ENCODE peak calls at places on chromosome 17, in five cellular contexts. V, X, J, K and N are unnamed samples.

GRCh38 chr17:64326420-64327054 is 63.5 kb upstream of the TEX2 start:
- DNase-seq in J (no peak), K (no peak), V (no peak), X (no peak), N (peak)

GRCh38 chr17:39738568-39738901 is 797 bp downstream of the GRB7 start:
- DNase-seq in X (no peak), K (peak), J (no peak), V (peak), N (peak)

GRCh38 chr17:42623732-42624596 is 14.5 kb downstream of the TUBG1 start:
- DNase-seq in J (peak), V (no peak), K (no peak), X (peak), N (no peak)

GRCh38 chr17:10265100-10265810 is 66.8 kb upstream of the GAS7 start:
- DNase-seq in X (no peak), K (no peak), V (no peak), J (no peak), N (no peak)

GRCh38 chr17:742147-742793 is 9.8 kb downstream of the GEMIN4 start:
- DNase-seq in V (no peak), K (no peak), X (no peak), J (no peak), N (no peak)

GRCh38 chr17:28643979-28644781 is 778 bp downstream of the BLTP2 start:
- DNase-seq in K (peak), X (peak), J (peak), V (peak), N (peak)

GRCh38 chr17:67095803-67096202 is 51.4 kb downstream of the CACNG1 start:
- DNase-seq in J (no peak), K (no peak), V (no peak), X (no peak), N (peak)

GRCh38 chr17:42122371-42123303 is at the start of gene HSPB9:
- DNase-seq in K (peak), V (peak), J (no peak), X (no peak), N (no peak)

GRCh38 chr17:78925662-78926555 is 722 bp upstream of the TIMP2 start:
- DNase-seq in K (peak), X (no peak), V (no peak), J (no peak), N (peak)

GRCh38 chr17:30332057-30332542 is 1.8 kb downstream of the TMIGD1 start:
- DNase-seq in K (no peak), X (no peak), J (no peak), V (no peak), N (peak)

GRCh38 chr17:72125226-72125651 is 4.4 kb downstream of the SOX9 start:
- DNase-seq in X (no peak), K (no peak), V (peak), J (no peak), N (peak)

GRCh38 chr17:6496116-6496481 is 51.8 kb downstream of the PIMREG start:
- DNase-seq in X (no peak), V (peak), J (no peak), K (peak), N (no peak)

GRCh38 chr17:77391668-77392375 is 251.1 kb downstream of the SEC14L1 start:
- DNase-seq in X (no peak), K (no peak), J (no peak), V (peak), N (no peak)

GRCh38 chr17:72516772-72517399 is 396.1 kb downstream of the SOX9 start:
- DNase-seq in K (no peak), J (no peak), V (no peak), X (no peak), N (peak)

GRCh38 chr17:45222273-45222993 is 748 bp downstream of the FMNL1 start:
- DNase-seq in X (no peak), V (no peak), K (no peak), J (peak), N (no peak)

GRCh38 chr17:65546579-65546978 is 14.9 kb downstream of the AXIN2 start:
- DNase-seq in J (no peak), K (no peak), X (no peak), V (no peak), N (no peak)

GRCh38 chr17:13550291-13550690 is 51.4 kb downstream of the HS3ST3A1 start:
- DNase-seq in J (no peak), V (no peak), X (no peak), K (no peak), N (no peak)

GRCh38 chr17:50129946-50130777 is at the start of gene SAMD14:
- DNase-seq in K (no peak), V (no peak), J (peak), X (no peak), N (no peak)

GRCh38 chr17:16419929-16420271 is 4.5 kb downstream of the TRPV2 start:
- DNase-seq in X (no peak), K (no peak), V (no peak), J (no peak), N (no peak)

GRCh38 chr17:79325707-79326106 is 251.1 kb downstream of the ENGASE start:
- DNase-seq in X (no peak), V (peak), J (peak), K (peak), N (no peak)

GRCh38 chr17:56809106-56809819 is 24.5 kb downstream of the C17orf67 start:
- DNase-seq in K (no peak), X (no peak), V (no peak), J (no peak), N (no peak)

GRCh38 chr17:63633742-63634141 is 11.5 kb downstream of the MAP3K3 start:
- DNase-seq in V (no peak), K (no peak), J (no peak), X (no peak), N (no peak)

GRCh38 chr17:14282700-14283099 is 18.2 kb upstream of the HS3ST3B1 start:
- DNase-seq in J (no peak), V (no peak), X (no peak), K (no peak), N (no peak)

GRCh38 chr17:79803421-79803996 is 6.6 kb upstream of the CBX8 start:
- DNase-seq in X (no peak), J (no peak), K (no peak), V (no peak), N (no peak)

GRCh38 chr17:72691017-72691416 is 401.5 kb downstream of the SLC39A11 start:
- DNase-seq in X (no peak), V (no peak), K (no peak), J (no peak), N (no peak)

GRCh38 chr17:78174332-78174869 is 6.0 kb downstream of the SYNGR2 start:
- DNase-seq in V (no peak), J (no peak), K (no peak), X (no peak), N (no peak)

GRCh38 chr17:42918902-42919521 is 18.4 kb downstream of the G6PC1 start:
- DNase-seq in K (no peak), X (no peak), J (peak), V (no peak), N (peak)

GRCh38 chr17:63498621-63499195 is 21.8 kb downstream of the ACE start:
- DNase-seq in V (no peak), J (no peak), X (no peak), K (no peak), N (peak)

GRCh38 chr17:67818110-67819002 is 6.9 kb upstream of the BPTF start:
- DNase-seq in K (no peak), X (no peak), V (no peak), J (no peak), N (no peak)

GRCh38 chr17:7854078-7854777 is 638 bp upstream of the TMEM88 start:
- DNase-seq in J (no peak), K (peak), V (peak), X (no peak), N (no peak)

GRCh38 chr17:59165933-59166342 is 10.4 kb downstream of the PRR11 start:
- DNase-seq in K (peak), J (peak), V (peak), X (peak), N (peak)

GRCh38 chr17:79750650-79751545 is 20.2 kb downstream of the ENPP7 start:
- DNase-seq in X (no peak), K (no peak), J (no peak), V (no peak), N (no peak)

GRCh38 chr17:42679001-42679491 is 2.3 kb upstream of the PLEKHH3 start:
- DNase-seq in X (no peak), J (peak), V (no peak), K (no peak), N (peak)

GRCh38 chr17:31310877-31311276 is 3.0 kb downstream of the EVI2B start:
- DNase-seq in X (no peak), V (no peak), K (no peak), J (no peak), N (no peak)

GRCh38 chr17:1643293-1643998 is 2.1 kb downstream of the SCARF1 start:
- DNase-seq in V (peak), J (no peak), X (peak), K (peak), N (no peak)

GRCh38 chr17:76267051-76267576 is 2.0 kb downstream of the UBALD2 start:
- DNase-seq in X (no peak), V (no peak), K (no peak), J (no peak), N (no peak)

GRCh38 chr17:76264755-76265623 is at the start of gene UBALD2:
- DNase-seq in K (peak), V (peak), X (peak), J (peak), N (peak)

GRCh38 chr17:76264425-76264754 is 758 bp upstream of the UBALD2 start:
- DNase-seq in V (no peak), X (no peak), J (no peak), K (no peak), N (no peak)

GRCh38 chr17:76266244-76266938 is 1.2 kb downstream of the UBALD2 start:
- DNase-seq in K (no peak), X (no peak), J (no peak), V (no peak), N (peak)

GRCh38 chr17:76265624-76266243 is 586 bp downstream of the UBALD2 start:
- DNase-seq in V (peak), J (peak), K (peak), X (no peak), N (no peak)
- TF ChIP-seq ATF3 in V (no peak), J (no peak), K (no peak), X (no peak), N (no peak)

GRCh38 chr17:17782425-17783120 is 54.2 kb downstream of the SREBF1 start:
- DNase-seq in V (peak), K (peak), X (no peak), J (peak), N (no peak)

GRCh38 chr17:17781591-17782424 is 55.0 kb downstream of the SREBF1 start:
- DNase-seq in J (no peak), V (peak), K (peak), X (no peak), N (no peak)

GRCh38 chr17:17779015-17779611 is 57.7 kb downstream of the SREBF1 start:
- DNase-seq in J (no peak), V (no peak), K (no peak), X (no peak), N (peak)

GRCh38 chr17:17783121-17783824 is 53.5 kb downstream of the SREBF1 start:
- DNase-seq in J (peak), X (no peak), V (peak), K (peak), N (no peak)

DNA sequence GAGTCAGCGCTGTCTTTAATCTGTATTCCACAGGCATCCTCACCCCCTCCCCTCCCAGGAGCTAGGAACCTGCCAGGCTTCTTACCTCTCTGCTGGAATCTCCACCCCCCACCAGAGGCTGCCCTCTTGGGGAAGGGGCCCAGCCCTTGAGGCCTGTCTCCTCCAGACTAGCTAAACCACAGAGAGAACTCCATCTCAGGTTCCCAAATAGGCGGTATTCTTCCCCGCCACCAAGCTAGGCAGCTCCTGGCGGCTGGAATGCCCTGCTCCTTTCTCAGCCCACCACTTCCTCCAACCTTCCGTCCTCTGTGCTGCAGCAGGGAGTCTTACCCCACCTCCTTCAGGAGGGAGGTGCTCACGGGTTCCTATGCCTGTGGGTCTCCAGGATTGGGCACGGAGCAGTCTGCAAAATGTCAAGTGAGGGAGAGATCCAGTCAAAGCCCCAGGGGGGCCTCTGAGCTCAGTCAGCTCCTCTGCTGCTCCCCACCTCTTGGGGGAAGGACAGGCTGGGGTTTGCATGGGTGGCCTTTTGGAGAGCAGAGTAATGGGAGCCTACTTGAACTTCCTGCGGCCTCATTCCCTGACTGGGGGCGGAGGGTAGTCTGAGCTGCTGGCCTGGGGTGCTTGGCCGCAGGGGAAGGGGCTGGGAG is 55.7 kb downstream of the SREBF1 start:
- DNase-seq in K (peak), V (peak), X (no peak), J (no peak), N (no peak)
- TF ChIP-seq ATF3 in K (no peak), V (no peak), X (no peak), J (no peak), N (no peak)

GRCh38 chr17:82871056-82871775 is 31.4 kb upstream of the ZNF750 start:
- DNase-seq in J (no peak), K (no peak), V (peak), X (no peak), N (no peak)

GRCh38 chr17:82870541-82870940 is 30.7 kb upstream of the ZNF750 start:
- DNase-seq in X (no peak), K (no peak), J (no peak), V (no peak), N (no peak)

GRCh38 chr17:82870091-82870491 is 30.3 kb upstream of the ZNF750 start:
- DNase-seq in V (no peak), K (no peak), J (no peak), X (no peak), N (no peak)

GRCh38 chr17:82868715-82869131 is 28.9 kb upstream of the ZNF750 start:
- DNase-seq in X (no peak), J (peak), K (no peak), V (no peak), N (no peak)

DNA sequence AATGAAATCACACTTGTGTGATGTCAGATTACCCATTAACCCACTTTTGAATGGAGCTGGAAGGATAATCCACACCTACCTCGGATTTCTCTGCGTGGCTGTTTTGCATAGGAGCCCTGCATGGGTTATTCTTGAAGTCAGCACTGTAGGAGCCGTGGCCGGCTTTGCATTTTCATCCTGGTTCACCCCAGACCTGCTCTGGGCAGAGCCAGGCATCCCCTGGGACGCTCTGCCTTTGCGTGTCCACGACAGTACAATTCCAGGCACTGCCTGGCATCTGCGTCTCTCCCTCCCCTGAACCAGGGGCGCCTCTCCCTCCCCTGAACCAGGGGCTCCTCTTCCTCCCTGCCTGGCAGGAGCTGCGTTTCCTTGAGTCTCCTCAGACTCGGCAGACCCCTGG is 29.7 kb upstream of the ZNF750 start:
- DNase-seq in J (no peak), X (no peak), K (no peak), V (no peak), N (no peak)
- TF ChIP-seq ATF3 in J (no peak), X (no peak), K (no peak), V (no peak), N (no peak)

GRCh38 chr17:74690409-74690825 is 22.3 kb downstream of the CD300LF start:
- DNase-seq in X (no peak), V (no peak), J (no peak), K (no peak), N (no peak)
- TF ChIP-seq ATF3 in X (no peak), V (no peak), J (no peak), K (no peak), N (no peak)